ENCODE peak calls at places on chromosome 21, in seven cellular contexts. S, A, R, N, B, E and Y are unnamed samples.

GRCh38 chr21:35982717-35983116 is 77.6 kb downstream of the SETD4 start:
- DNase-seq in B (no peak), N (no peak), R (no peak), A (no peak), S (no peak), E (no peak), Y (no peak)

GRCh38 chr21:45643021-45643980 is at the start of gene PCBP3:
- DNase-seq in R (peak), S (peak), A (peak), B (peak), E (peak), N (peak), Y (peak)

GRCh38 chr21:32427958-32428623 is 15.6 kb downstream of the EVA1C start:
- DNase-seq in B (no peak), E (no peak), R (no peak), N (no peak), A (peak), S (no peak), Y (no peak)

GRCh38 chr21:32403201-32403701 is 9.3 kb upstream of the EVA1C start:
- DNase-seq in S (peak), N (peak), R (peak), A (peak), E (peak), B (peak), Y (peak)

GRCh38 chr21:32377991-32378390 is 14.8 kb downstream of the URB1 start:
- DNase-seq in R (no peak), S (no peak), A (no peak), N (no peak), E (no peak), B (no peak), Y (no peak)

GRCh38 chr21:31161157-31161556 is 122.9 kb upstream of the KRTAP19-8 start:
- DNase-seq in S (peak), R (no peak), A (peak), N (no peak), B (peak), E (no peak), Y (no peak)

GRCh38 chr21:35020902-35021301 is 28.2 kb downstream of the RUNX1 start:
- DNase-seq in E (no peak), B (no peak), R (peak), A (no peak), S (peak), N (no peak), Y (peak)

GRCh38 chr21:45012661-45013270 is 61.6 kb upstream of the ADARB1 start:
- DNase-seq in B (no peak), A (no peak), S (no peak), E (no peak), R (no peak), N (no peak), Y (no peak)

GRCh38 chr21:37986000-37986399 is 69.7 kb upstream of the KCNJ6 start:
- DNase-seq in A (no peak), E (no peak), S (no peak), N (no peak), B (no peak), R (no peak), Y (no peak)

GRCh38 chr21:36756527-36756926 is 57.6 kb downstream of the SIM2 start:
- DNase-seq in S (peak), E (no peak), R (peak), B (peak), N (no peak), A (no peak), Y (peak)

GRCh38 chr21:39094847-39095525 is 88.3 kb downstream of the PSMG1 start:
- DNase-seq in A (peak), B (peak), R (peak), N (no peak), S (peak), E (no peak), Y (peak)

GRCh38 chr21:35010450-35010849 is 38.7 kb downstream of the RUNX1 start:
- DNase-seq in R (no peak), N (no peak), E (no peak), S (no peak), B (no peak), A (no peak), Y (no peak)

GRCh38 chr21:34526618-34527290 is 14.7 kb upstream of the KCNE1 start:
- DNase-seq in E (peak), B (peak), R (peak), N (peak), A (peak), S (peak), Y (peak)

GRCh38 chr21:45372732-45373355 is 32.1 kb upstream of the COL18A1 start:
- DNase-seq in E (no peak), N (no peak), S (peak), A (no peak), B (peak), R (peak), Y (no peak)

GRCh38 chr21:25458484-25458883 is 148.8 kb downstream of the MRPL39 start:
- DNase-seq in B (no peak), N (no peak), S (no peak), A (no peak), R (no peak), E (no peak), Y (no peak)

GRCh38 chr21:17139696-17140095 is 373.1 kb upstream of the CXADR start:
- DNase-seq in A (peak), E (no peak), R (no peak), S (no peak), N (no peak), B (no peak), Y (no peak)

GRCh38 chr21:40120944-40121575 is 253.8 kb downstream of the PCP4 start:
- DNase-seq in S (peak), A (peak), N (no peak), E (no peak), R (peak), B (no peak), Y (peak)
- TF ChIP-seq CTCF in S (peak), A (peak), N (peak), E (no peak), R (peak), B (peak), Y (peak)

GRCh38 chr21:29867796-29868195 is 72.0 kb downstream of the GRIK1 start:
- DNase-seq in S (no peak), E (no peak), N (no peak), A (no peak), B (no peak), R (no peak), Y (no peak)
- TF ChIP-seq CTCF in S (no peak), E (no peak), N (no peak), A (no peak), B (no peak), R (no peak), Y (no peak)

GRCh38 chr21:43923391-43923790 is 58.4 kb downstream of the AGPAT3 start:
- DNase-seq in N (no peak), E (no peak), S (peak), R (no peak), B (no peak), A (peak), Y (no peak)

GRCh38 chr21:43921979-43922945 is 57.2 kb downstream of the AGPAT3 start:
- DNase-seq in E (no peak), S (peak), A (peak), R (no peak), N (no peak), B (peak), Y (no peak)

GRCh38 chr21:43924421-43925095 is 59.5 kb downstream of the AGPAT3 start:
- DNase-seq in E (no peak), B (no peak), A (no peak), R (no peak), S (no peak), N (no peak), Y (no peak)

GRCh38 chr21:43921602-43921978 is 56.6 kb downstream of the AGPAT3 start:
- DNase-seq in B (no peak), E (no peak), N (no peak), S (no peak), R (no peak), A (no peak), Y (no peak)

DNA sequence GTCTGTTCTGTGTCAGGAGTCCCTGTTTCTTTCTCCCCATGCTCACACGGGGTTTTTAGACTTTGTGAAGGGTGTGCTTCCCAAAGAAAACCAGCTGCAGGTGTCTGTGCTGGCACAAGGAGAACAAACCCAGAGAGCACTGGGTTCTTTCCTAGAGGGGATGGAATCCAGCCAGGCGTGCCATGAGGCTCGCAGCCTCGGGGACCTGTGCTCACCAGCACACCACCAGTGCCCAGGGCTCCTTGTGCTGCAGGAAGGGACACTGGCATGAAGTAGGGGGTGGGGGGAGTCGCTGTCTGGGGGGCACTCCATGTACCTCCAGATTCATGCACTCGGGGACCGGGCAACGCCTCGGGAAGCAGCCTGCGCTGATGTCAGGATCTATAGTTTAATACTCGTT is 57.9 kb downstream of the AGPAT3 start:
- DNase-seq in E (no peak), N (no peak), R (no peak), A (no peak), B (no peak), S (no peak), Y (no peak)
- TF ChIP-seq CTCF in E (no peak), N (no peak), R (no peak), A (no peak), B (no peak), S (no peak), Y (no peak)

GRCh38 chr21:42892931-42893660 is at the start of gene NDUFV3:
- DNase-seq in A (peak), E (peak), R (peak), B (peak), S (peak), N (peak), Y (peak)
- TF ChIP-seq CTCF in A (no peak), E (no peak), R (no peak), B (no peak), S (no peak), N (no peak), Y (peak)

GRCh38 chr21:40688106-40688850 is 158.7 kb downstream of the DSCAM start:
- DNase-seq in B (no peak), A (no peak), R (no peak), N (no peak), S (no peak), E (no peak), Y (no peak)

GRCh38 chr21:40687625-40688024 is 159.3 kb downstream of the DSCAM start:
- DNase-seq in A (no peak), B (no peak), E (no peak), R (no peak), S (no peak), N (no peak), Y (no peak)

GRCh38 chr21:40686526-40686925 is 160.4 kb downstream of the DSCAM start:
- DNase-seq in B (no peak), R (no peak), S (no peak), N (no peak), A (no peak), E (no peak), Y (no peak)

GRCh38 chr21:40689816-40690215 is 157.1 kb downstream of the DSCAM start:
- DNase-seq in S (no peak), N (no peak), E (no peak), B (no peak), R (no peak), A (no peak), Y (no peak)

GRCh38 chr21:40689241-40689640 is 157.7 kb downstream of the DSCAM start:
- DNase-seq in N (no peak), S (no peak), B (no peak), E (no peak), R (no peak), A (no peak), Y (no peak)
- TF ChIP-seq CTCF in N (no peak), S (no peak), B (no peak), E (no peak), R (no peak), A (no peak), Y (no peak)